ENCODE peak calls at places on chromosomes 11 and 22, in four cellular contexts. H, R, O and X are unnamed samples.

GRCh38 chr11:43447124-43447523 is 88.4 kb downstream of the TTC17 start:
- DNase-seq in R (no peak), H (no peak), O (no peak), X (no peak)

GRCh38 chr11:134957540-134958335 is 545.7 kb upstream of the B3GAT1 start:
- DNase-seq in O (no peak), R (no peak), H (no peak), X (no peak)

GRCh38 chr11:70079691-70080090 is 1.6 kb downstream of the ANO1 start:
- DNase-seq in H (no peak), R (no peak), O (peak), X (no peak)

GRCh38 chr11:47269002-47269828 is 718 bp upstream of the MADD start:
- DNase-seq in O (peak), H (peak), R (peak), X (no peak)

GRCh38 chr11:126862664-126863247 is 137.8 kb downstream of the KIRREL3 start:
- DNase-seq in H (no peak), R (no peak), O (no peak), X (no peak)

GRCh38 chr22:50146440-50147228 is 23.9 kb upstream of the PANX2 start:
- DNase-seq in R (peak), O (no peak), H (no peak), X (peak)

GRCh38 chr22:49726022-49726681 is 101.5 kb downstream of the BRD1 start:
- DNase-seq in H (no peak), R (no peak), O (no peak), X (no peak)

GRCh38 chr22:29312218-29313125 is 3.0 kb downstream of the RASL10A start:
- DNase-seq in R (peak), H (no peak), O (no peak), X (no peak)

GRCh38 chr11:130737866-130738431 is 178.3 kb downstream of the SNX19 start:
- DNase-seq in R (no peak), O (peak), H (no peak), X (peak)

GRCh38 chr22:22168941-22169867 is 75.4 kb upstream of the VPREB1 start:
- DNase-seq in R (no peak), O (no peak), H (no peak), X (no peak)

GRCh38 chr11:69524291-69524882 is 42.9 kb downstream of the LINC01488 start:
- DNase-seq in O (peak), R (peak), H (no peak), X (no peak)

GRCh38 chr11:122207921-122208764 is 92.1 kb upstream of the BLID start:
- DNase-seq in R (no peak), H (no peak), O (no peak), X (no peak)
- H3K4me3 ChIP-seq in R (no peak), H (no peak), O (no peak), X (peak)

GRCh38 chr11:111548542-111548941 is 8.0 kb downstream of the LAYN start:
- DNase-seq in R (no peak), H (no peak), O (no peak), X (no peak)
- TF ChIP-seq CTCF in R (no peak), H (no peak), O (no peak), X (no peak)

GRCh38 chr22:26656896-26657851 is at the start of gene MIAT:
- DNase-seq in O (no peak), R (peak), H (no peak), X (no peak)

GRCh38 chr22:26662160-26662559 is 4.8 kb downstream of the MIAT start:
- DNase-seq in O (no peak), H (no peak), R (no peak), X (no peak)

GRCh38 chr22:26658671-26659478 is 1.5 kb downstream of the MIAT start:
- DNase-seq in H (peak), O (peak), R (peak), X (peak)

GRCh38 chr22:26660961-26661578 is 3.7 kb downstream of the MIAT start:
- DNase-seq in R (no peak), O (no peak), H (no peak), X (no peak)

GRCh38 chr22:26658161-26658560 is 773 bp downstream of the MIAT start:
- DNase-seq in H (no peak), R (no peak), O (no peak), X (no peak)
- H3K4me3 ChIP-seq in H (no peak), R (peak), O (peak), X (peak)

GRCh38 chr11:66312549-66313320 is 4.1 kb downstream of the CD248 start:
- DNase-seq in R (peak), H (peak), O (peak), X (peak)

GRCh38 chr11:66310324-66310723 is 6.5 kb downstream of the CD248 start:
- DNase-seq in R (no peak), O (no peak), H (no peak), X (no peak)

GRCh38 chr11:66313321-66314185 is 3.3 kb downstream of the CD248 start:
- DNase-seq in R (peak), H (no peak), O (no peak), X (no peak)

GRCh38 chr11:66311965-66312548 is 4.8 kb downstream of the CD248 start:
- DNase-seq in O (peak), H (peak), R (peak), X (peak)

DNA sequence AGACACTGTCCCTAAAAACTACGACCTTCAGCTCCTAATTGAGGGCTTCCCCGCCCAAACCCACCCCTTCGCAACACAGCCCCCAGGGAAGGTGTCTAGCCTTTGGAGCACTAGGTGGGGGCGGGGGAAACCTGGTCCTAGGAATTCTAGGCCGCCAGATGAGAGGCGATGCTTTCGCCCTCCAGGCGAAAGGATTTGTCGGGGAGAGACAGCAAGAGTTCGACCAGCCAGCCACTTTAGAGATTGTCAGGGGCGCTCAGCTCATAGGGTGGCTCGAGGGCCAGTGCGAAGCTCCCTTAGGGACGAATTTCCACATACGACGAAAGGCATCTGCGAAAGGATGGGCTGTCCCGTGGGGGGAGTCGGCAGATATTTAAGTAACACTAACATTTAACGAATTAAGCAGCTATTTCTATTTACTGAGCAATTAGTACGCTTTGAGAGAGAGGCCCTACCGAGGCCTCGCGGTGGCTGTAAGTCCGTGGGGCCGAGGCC is 5.3 kb downstream of the CD248 start:
- DNase-seq in O (no peak), R (no peak), H (no peak), X (no peak)
- TF ChIP-seq CTCF in O (no peak), R (no peak), H (no peak), X (no peak)

DNA sequence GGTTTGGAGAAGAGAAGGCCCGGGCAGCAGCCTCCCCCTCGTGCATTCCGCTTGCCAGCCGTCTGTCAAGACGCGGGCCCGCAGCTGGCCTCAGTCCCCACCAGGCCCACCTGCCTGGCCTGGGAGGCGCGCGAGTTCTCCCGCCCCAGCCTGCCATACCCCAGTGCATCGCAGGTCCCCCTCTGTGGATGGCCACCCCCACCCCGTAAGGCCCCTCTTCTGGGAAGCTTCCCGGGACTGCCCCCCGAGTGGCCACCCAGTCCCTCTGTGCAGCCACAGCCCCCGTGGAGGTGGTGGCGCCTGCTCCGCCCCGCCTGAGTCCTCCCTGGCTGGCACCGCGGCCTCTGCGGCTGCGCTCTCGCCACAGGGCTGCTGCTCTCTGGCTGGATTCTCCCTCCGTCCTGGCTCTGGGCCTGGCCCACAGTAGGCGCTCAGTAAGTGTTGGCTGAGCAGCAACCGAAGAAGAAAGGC is 74.0 kb upstream of the TCF20 start:
- DNase-seq in O (no peak), H (no peak), R (no peak), X (peak)
- H3K4me3 ChIP-seq in O (peak), H (no peak), R (peak), X (peak)

GRCh38 chr11:85236211-85236610 is 390.9 kb downstream of the DLG2 start:
- DNase-seq in R (no peak), O (no peak), H (no peak), X (no peak)

DNA sequence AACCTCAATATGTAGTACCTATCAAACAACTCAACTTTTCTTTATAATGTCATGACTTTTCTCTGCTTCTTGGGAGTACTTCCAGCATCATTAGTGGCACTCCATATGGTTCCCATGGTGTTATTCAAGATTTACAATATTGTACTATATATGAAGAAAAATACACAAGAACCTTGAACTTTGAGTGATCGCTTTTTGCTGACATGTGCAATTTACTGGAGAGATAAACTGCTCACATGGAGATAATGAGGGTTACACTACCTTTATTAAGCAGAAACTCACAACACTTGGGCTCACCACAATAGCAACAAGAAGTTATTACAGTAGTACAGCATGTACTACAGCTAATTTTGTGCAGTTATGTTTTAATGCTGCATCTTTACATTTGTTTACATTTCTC is 388.2 kb downstream of the DLG2 start:
- DNase-seq in R (no peak), O (no peak), H (no peak), X (no peak)
- TF ChIP-seq CTCF in R (no peak), O (no peak), H (no peak), X (no peak)